ENCODE peak calls at places on chromosome 15, in eight cellular contexts. J is cardiac fibroblast; D is hippocampal formation; H is NCI-H2171 treated with DMSO at 0.1 percent for 48 hours; A is SK-N-SH; P is central memory CD8-positive, alpha-beta T cell; R is T-helper 2 cell; W is activated naive CD4-positive, alpha-beta T cell treated with Interleukin-2 at 50 U/mL for 16 hours. Y is an unnamed sample.

GRCh38 chr15:93042691-93043378 is 46.2 kb downstream of the RGMA start:
- DNase-seq in J (no peak), D (no peak), H (peak), A (no peak), P (no peak), R (no peak), W (no peak), Y (no peak)

GRCh38 chr15:73777741-73778140 is 24.6 kb upstream of the INSYN1 start:
- DNase-seq in J (no peak), D (no peak), H (no peak), A (no peak), P (no peak), R (no peak), W (no peak), Y (no peak)

GRCh38 chr15:68463996-68464395 is 32.0 kb upstream of the ITGA11 start:
- DNase-seq in J (peak), D (no peak), H (no peak), A (no peak), P (no peak), R (no peak), W (no peak), Y (no peak)

GRCh38 chr15:29099131-29099880 is 170.3 kb downstream of the NSMCE3 start:
- DNase-seq in J (no peak), D (no peak), H (no peak), A (no peak), P (no peak), R (no peak), W (no peak), Y (no peak)

GRCh38 chr15:57923311-57923710 is 142.2 kb downstream of the ALDH1A2 start:
- DNase-seq in J (peak), D (no peak), H (no peak), A (no peak), P (no peak), R (no peak), W (no peak), Y (no peak)

GRCh38 chr15:70291696-70292510 is 194.2 kb upstream of the TLE3 start:
- DNase-seq in J (no peak), D (no peak), H (no peak), A (no peak), P (no peak), R (no peak), W (no peak), Y (no peak)

GRCh38 chr15:60799885-60800728 is 321.2 kb upstream of the ICE2 start:
- DNase-seq in J (peak), D (no peak), H (no peak), A (peak), P (no peak), R (no peak), W (peak), Y (no peak)

GRCh38 chr15:98580577-98580976 is 67.8 kb upstream of the IGF1R start:
- DNase-seq in J (no peak), D (no peak), H (no peak), A (no peak), P (no peak), R (no peak), W (no peak), Y (no peak)

GRCh38 chr15:42919308-42919707 is 1.3 kb downstream of the TTBK2 start:
- DNase-seq in J (peak), D (no peak), H (no peak), A (peak), P (no peak), R (no peak), W (no peak), Y (no peak)

GRCh38 chr15:40789119-40789518 is 17.8 kb upstream of the ZFYVE19 start:
- DNase-seq in J (no peak), D (no peak), H (no peak), A (no peak), P (no peak), R (no peak), W (no peak), Y (no peak)